ENCODE peak calls at places on chromosomes 16 and 17, in eight cellular contexts. L is neural crest cell; N is adrenal gland; Z is T-helper 1 cell; Y is stimulated activated CD8-positive, alpha-beta memory T cell treated with anti-CD3 and anti-CD28 coated beads, Interleukin-15, amount 100 ng/mL, for 48 hours; Q is Daoy; P is stimulated activated CD4-positive, alpha-beta T cell treated with anti-CD3 and anti-CD28 coated beads, Interleukin-12 subunit alpha, Interleukin-12 subunit beta, amount 100 ng/mL, for 48 hours; D is activated naive CD4-positive, alpha-beta T cell. X is an unnamed sample.

GRCh38 chr17:13385481-13385907 is 216.2 kb downstream of the HS3ST3A1 start:
- DNase-seq in Z (no peak), L (no peak), D (no peak), Q (no peak), Y (no peak), N (peak; percentile 15), P (no peak), X (no peak)

GRCh38 chr17:12619444-12620199 is 46.1 kb upstream of the MYOCD start:
- DNase-seq in Z (no peak), P (no peak), L (no peak), D (no peak), N (no peak), Y (no peak), Q (no peak), X (no peak)

GRCh38 chr17:42843358-42843934 is 934 bp upstream of the AOC2 start:
- DNase-seq in P (no peak), N (peak; percentile 64), Y (no peak), L (peak; percentile 39), Q (peak; percentile 44), Z (no peak), D (no peak), X (peak; percentile 81)

GRCh38 chr17:27576429-27577123 is 54.4 kb upstream of the LGALS9 start:
- DNase-seq in Y (no peak), Z (no peak), D (no peak), L (no peak), Q (no peak), P (no peak), N (no peak), X (no peak)

GRCh38 chr16:24359490-24359889 is 103.4 kb downstream of the CACNG3 start:
- DNase-seq in Q (no peak), Z (no peak), P (no peak), D (no peak), L (no peak), Y (no peak), N (no peak), X (no peak)

GRCh38 chr16:72924918-72925630 is 122.9 kb downstream of the ZFHX3 start:
- DNase-seq in N (no peak), Q (no peak), P (no peak), L (no peak), D (no peak), Z (no peak), Y (no peak), X (no peak)

GRCh38 chr16:79008869-79009179 is 591.7 kb downstream of the MAF start:
- DNase-seq in Q (no peak), Z (no peak), N (no peak), P (no peak), Y (no peak), D (no peak), L (no peak), X (no peak)

GRCh38 chr17:40023590-40024292 is 8.5 kb downstream of the CSF3 start:
- DNase-seq in Z (no peak), P (no peak), Y (no peak), N (peak; percentile 35), Q (peak; percentile 71), D (no peak), L (no peak), X (no peak)

GRCh38 chr17:76524598-76525512 is 12.7 kb downstream of the CYGB start:
- DNase-seq in Z (no peak), Y (no peak), L (no peak), D (no peak), Q (peak; percentile 56), N (peak; percentile 91), P (no peak), X (no peak)

X was measured in Ammon's horn.